ENCODE peak calls at places on chromosomes 4 and X, in six cellular contexts. X, M, V, B, Q and T are unnamed samples.
A peak's percentile ranks its signal among the peaks of the same experiment; 100 is the strongest.

GRCh38 chr4:119209077-119209476 is 3.4 kb upstream of the USP53 start:
- DNase-seq in V (no peak), B (no peak), Q (no peak), M (no peak), X (no peak), T (no peak)

GRCh38 chrX:129773649-129774458 is 5.9 kb upstream of the SASH3 start:
- DNase-seq in X (no peak), Q (no peak), M (no peak), B (no peak), V (no peak), T (no peak)

GRCh38 chrX:48891402-48892288 is 5.9 kb downstream of the TIMM17B start:
- DNase-seq in V (peak; percentile 81), X (peak; percentile 91), Q (peak; percentile 57), B (peak; percentile 70), M (peak; percentile 90), T (peak; percentile 83)

GRCh38 chr4:180994722-180995121 is 1248.5 kb upstream of the TENM3 start:
- DNase-seq in B (no peak), Q (no peak), V (no peak), X (no peak), M (no peak), T (no peak)

GRCh38 chrX:46840946-46841740 is 4.3 kb downstream of the RP2 start:
- DNase-seq in B (no peak), V (no peak), X (no peak), Q (no peak), M (no peak), T (no peak)

GRCh38 chrX:51795136-51795535 is 51.9 kb downstream of the GSPT2 start:
- DNase-seq in Q (no peak), X (no peak), B (no peak), V (no peak), M (no peak), T (no peak)

GRCh38 chr4:139470295-139470694 is 16.4 kb downstream of the RAB33B start:
- DNase-seq in Q (no peak), M (no peak), X (no peak), V (no peak), B (no peak), T (no peak)

GRCh38 chrX:70386240-70386639 is 36.9 kb upstream of the GDPD2 start:
- DNase-seq in X (no peak), M (no peak), B (no peak), Q (no peak), V (no peak), T (no peak)

GRCh38 chr4:55615008-55615407 is 21.1 kb downstream of the NMU start:
- DNase-seq in V (no peak), Q (no peak), M (no peak), X (no peak), B (no peak), T (no peak)

GRCh38 chr4:7070729-7071511 is 3.1 kb upstream of the GRPEL1 start:
- DNase-seq in V (peak; percentile 87), X (peak; percentile 95), Q (peak; percentile 53), M (peak; percentile 85), B (peak; percentile 65), T (peak; percentile 86)

GRCh38 chr4:38948551-38948950 is 80.9 kb downstream of the FAM114A1 start:
- DNase-seq in M (peak; percentile 63), V (no peak), Q (no peak), X (no peak), B (no peak), T (no peak)

GRCh38 chr4:41307633-41308032 is 50.9 kb downstream of the UCHL1 start:
- DNase-seq in Q (no peak), M (no peak), B (no peak), V (no peak), X (no peak), T (no peak)

GRCh38 chr4:180698550-180698949 is 1544.7 kb upstream of the TENM3 start:
- DNase-seq in Q (no peak), V (no peak), X (no peak), M (no peak), B (no peak), T (no peak)

GRCh38 chr4:130825283-130825682 is 1729.3 kb downstream of the C4orf33 start:
- DNase-seq in Q (no peak), V (no peak), X (no peak), M (no peak), B (no peak), T (no peak)

GRCh38 chr4:35516102-35516501 is 728.2 kb downstream of the ARAP2 start:
- DNase-seq in Q (no peak), X (no peak), M (no peak), V (no peak), B (no peak), T (peak; percentile 52)

GRCh38 chr4:184344899-184345572 is 127.4 kb upstream of the ENPP6 start:
- DNase-seq in V (no peak), B (no peak), M (no peak), X (no peak), Q (no peak), T (no peak)

GRCh38 chrX:75071334-75071733 is 84.7 kb downstream of the ABCB7 start:
- DNase-seq in Q (no peak), X (no peak), M (no peak), V (no peak), B (no peak), T (no peak)

GRCh38 chrX:122866527-122866926 is 317.6 kb upstream of the GRIA3 start:
- DNase-seq in V (no peak), M (no peak), X (no peak), B (no peak), Q (no peak), T (no peak)

GRCh38 chr4:146273204-146273901 is 59.0 kb downstream of the REELD1 start:
- DNase-seq in B (no peak), X (no peak), M (no peak), V (no peak), Q (no peak), T (no peak)

GRCh38 chr4:98262431-98262830 is 1.2 kb downstream of the RAP1GDS1 start:
- DNase-seq in M (no peak), B (no peak), X (no peak), Q (no peak), V (no peak), T (no peak)

GRCh38 chrX:25519258-25519657 is 503.5 kb upstream of the ARX start:
- DNase-seq in Q (no peak), B (no peak), X (no peak), M (no peak), V (no peak), T (no peak)

GRCh38 chr4:110540606-110541440 is 64.9 kb downstream of the ENPEP start:
- DNase-seq in M (no peak), Q (no peak), B (no peak), X (no peak), V (no peak), T (no peak)

GRCh38 chr4:189660737-189661330 is 279.8 kb upstream of the FRG1 start:
- DNase-seq in V (no peak), Q (no peak), B (no peak), M (peak; percentile 76), X (no peak), T (peak; percentile 39)